ENCODE peak calls at places on chromosomes 6 and 20, in six cellular contexts. M is heart right ventricle, E is body of pancreas, F is cardiac muscle cell, V is coronary artery, N is suprapubic skin. W is an unnamed sample.

GRCh38 chr6:118377711-118378414 is 170.2 kb upstream of the PLN start:
- DNase-seq in V (no peak), M (peak; percentile 51), N (no peak), F (no peak), E (peak; percentile 40), W (no peak)

GRCh38 chr20:12975833-12976608 is 32.8 kb upstream of the SPTLC3 start:
- DNase-seq in N (no peak), V (no peak), M (no peak), E (no peak), F (no peak), W (no peak)

GRCh38 chr6:90294614-90294988 is 2.0 kb downstream of the BACH2 start:
- DNase-seq in N (no peak), M (no peak), E (no peak), F (peak; percentile 35), V (no peak), W (no peak)

GRCh38 chr6:157269261-157269794 is 54.0 kb downstream of the TMEM242 start:
- DNase-seq in V (peak; percentile 82), F (no peak), N (peak; percentile 84), E (peak; percentile 48), M (peak; percentile 89), W (peak; percentile 92)

GRCh38 chr6:39451831-39452230 is 129.3 kb upstream of the KCNK16 start:
- DNase-seq in F (no peak), N (no peak), V (no peak), E (no peak), M (no peak), W (no peak)

GRCh38 chr6:110404602-110405001 is 10.8 kb downstream of the DDO start:
- DNase-seq in N (no peak), E (no peak), M (no peak), V (no peak), F (peak; percentile 25), W (no peak)

GRCh38 chr6:37381579-37381978 is 27.8 kb downstream of the RNF8 start:
- DNase-seq in M (no peak), F (peak; percentile 93), E (peak; percentile 63), V (no peak), N (no peak), W (no peak)

GRCh38 chr6:156563710-156564109 is 213.5 kb upstream of the ARID1B start:
- DNase-seq in N (no peak), V (no peak), M (no peak), F (peak; percentile 8), E (no peak), W (no peak)

GRCh38 chr20:2358006-2358405 is 22.7 kb upstream of the TGM6 start:
- DNase-seq in E (no peak), M (no peak), F (no peak), V (no peak), N (no peak), W (no peak)

GRCh38 chr20:3728876-3729275 is 3.6 kb upstream of the HSPA12B start:
- DNase-seq in F (no peak), V (no peak), M (no peak), N (no peak), E (no peak), W (peak; percentile 54)

GRCh38 chr6:124792386-124792785 is 169.9 kb upstream of the RNF217 start:
- DNase-seq in V (no peak), N (no peak), E (no peak), F (no peak), M (no peak), W (no peak)

GRCh38 chr6:165119231-165120020 is 190.0 kb downstream of the C6orf118 start:
- DNase-seq in N (no peak), M (no peak), F (no peak), V (no peak), E (no peak), W (no peak)

GRCh38 chr6:110476046-110476849 is at the start of gene SLC22A16:
- DNase-seq in N (no peak), M (no peak), E (peak; percentile 9), V (no peak), F (no peak), W (no peak)

GRCh38 chr6:32045811-32046449 is 7.7 kb downstream of the CYP21A2 start:
- DNase-seq in V (no peak), N (no peak), E (no peak), F (no peak), M (no peak), W (no peak)

GRCh38 chr6:112116215-112116614 is 28.8 kb downstream of the FAM229B start:
- DNase-seq in M (no peak), E (no peak), F (no peak), V (no peak), N (no peak), W (no peak)

GRCh38 chr6:2432258-2432657 is 186.9 kb upstream of the GMDS start:
- DNase-seq in E (no peak), M (no peak), V (no peak), N (no peak), F (no peak), W (peak; percentile 93)

GRCh38 chr6:68575765-68576439 is 59.2 kb upstream of the ADGRB3 start:
- DNase-seq in V (no peak), E (peak; percentile 62), N (no peak), F (peak; percentile 30), M (no peak), W (peak; percentile 3)

GRCh38 chr20:46308258-46309157 is at the start of gene CDH22:
- DNase-seq in E (peak; percentile 63), F (peak; percentile 70), M (peak; percentile 23), N (no peak), V (no peak), W (peak; percentile 95)

GRCh38 chr20:50085481-50086365 is 27.2 kb downstream of the UBE2V1 start:
- DNase-seq in V (no peak), M (peak; percentile 46), E (peak; percentile 28), N (peak; percentile 76), F (peak; percentile 81), W (peak; percentile 86)

GRCh38 chr20:259991-260390 is 2.5 kb downstream of the DEFB132 start:
- DNase-seq in E (no peak), N (no peak), F (no peak), M (no peak), V (no peak), W (no peak)

GRCh38 chr6:84979541-84979940 is 215.1 kb upstream of the TBX18 start:
- DNase-seq in V (no peak), M (no peak), N (no peak), F (no peak), E (no peak), W (no peak)

GRCh38 chr20:50758469-50758868 is 27.1 kb downstream of the PARD6B start:
- DNase-seq in E (no peak), F (no peak), V (no peak), N (no peak), M (no peak), W (no peak)

GRCh38 chr6:104940881-104941693 is 15.8 kb upstream of the LIN28B start:
- DNase-seq in V (no peak), E (peak; percentile 16), M (no peak), N (no peak), F (peak; percentile 88), W (peak; percentile 90)

GRCh38 chr20:62739067-62739466 is 30.4 kb downstream of the NTSR1 start:
- DNase-seq in V (no peak), F (no peak), N (peak; percentile 77), E (peak; percentile 2), M (no peak), W (no peak)

GRCh38 chr6:169229611-169230321 is 23.9 kb downstream of the THBS2 start:
- DNase-seq in N (no peak), F (no peak), E (no peak), M (no peak), V (peak; percentile 68), W (no peak)

GRCh38 chr20:62025832-62026563 is 39.7 kb downstream of the TAF4 start:
- DNase-seq in F (peak; percentile 49), N (no peak), M (peak; percentile 63), V (no peak), E (peak; percentile 58), W (peak; percentile 91)

GRCh38 chr20:32810941-32811340 is 8.8 kb upstream of the MAPRE1 start:
- DNase-seq in F (no peak), E (no peak), N (no peak), M (no peak), V (no peak), W (no peak)

GRCh38 chr20:32808438-32808837 is 11.3 kb upstream of the MAPRE1 start:
- DNase-seq in N (no peak), M (no peak), F (no peak), E (no peak), V (no peak), W (no peak)

GRCh38 chr20:32809907-32810306 is 9.8 kb upstream of the MAPRE1 start:
- DNase-seq in M (no peak), F (no peak), E (no peak), N (no peak), V (no peak), W (no peak)

GRCh38 chr20:32807706-32808105 is 12.0 kb upstream of the MAPRE1 start:
- DNase-seq in F (peak; percentile 88), E (no peak), N (no peak), M (no peak), V (no peak), W (no peak)

GRCh38 chr20:32811886-32812285 is 7.9 kb upstream of the MAPRE1 start:
- DNase-seq in F (no peak), E (no peak), N (no peak), M (no peak), V (no peak), W (no peak)
- H3K27ac ChIP-seq in F (no peak overlapping the region), E (no peak overlapping the region), N (no peak overlapping the region), M (no peak overlapping the region), V (no peak overlapping the region), W (no peak overlapping the region)

GRCh38 chr6:16857969-16858592 is 96.8 kb upstream of the ATXN1 start:
- DNase-seq in F (no peak), M (no peak), E (no peak), V (no peak), N (no peak), W (no peak)
- TF ChIP-seq CTCF in F (no peak), M (no peak), E (no peak), V (no peak), N (no peak), W (no peak)

DNA sequence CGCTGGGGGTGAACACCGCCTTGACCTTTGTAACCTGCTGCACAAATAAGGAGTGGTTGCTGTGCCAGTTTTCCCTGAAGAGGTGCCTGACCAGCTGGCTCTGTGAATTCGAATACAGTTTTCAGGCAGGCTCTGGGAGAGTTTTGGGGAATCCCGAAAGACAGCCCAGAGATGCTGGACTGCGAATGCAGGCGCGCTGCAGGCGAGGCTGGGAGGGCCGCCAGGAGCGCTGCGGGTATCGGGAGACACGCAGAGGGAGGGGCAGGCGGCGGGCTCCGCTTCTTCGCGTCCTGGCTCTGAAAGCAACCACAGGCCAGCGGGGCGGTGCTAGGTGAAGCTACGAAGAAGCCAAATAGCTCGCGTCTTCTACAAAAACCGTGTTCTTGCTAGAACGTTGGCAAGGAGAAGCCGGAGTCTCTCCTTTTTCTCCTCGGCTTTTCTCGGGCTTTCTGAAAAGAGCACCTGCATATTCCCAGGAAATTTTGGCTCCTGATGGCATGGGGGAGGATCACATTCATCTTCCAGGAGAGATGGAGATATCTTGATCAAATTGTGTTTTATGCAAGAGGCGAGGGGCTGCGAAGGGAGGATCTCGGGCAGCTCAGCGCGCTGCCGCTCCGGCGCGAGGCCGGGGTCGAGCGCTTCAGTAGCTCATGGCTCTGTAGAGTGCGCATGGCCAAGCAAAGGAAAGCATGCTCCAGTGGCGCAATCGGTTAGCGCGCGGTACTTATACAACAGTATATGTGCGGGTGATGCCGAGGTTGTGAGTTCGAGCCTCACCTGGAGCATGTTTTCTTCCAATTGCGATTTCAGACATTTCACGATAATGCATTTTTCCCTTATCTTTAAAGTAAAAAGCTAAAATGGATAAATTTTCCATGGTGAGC is 158.1 kb upstream of the ZNF184 start:
- DNase-seq in M (no peak), V (no peak), F (peak; percentile 78), E (peak; percentile 47), N (no peak), W (peak; percentile 60)
- H3K4me3 ChIP-seq in M (peak overlapping the region; percentile 18), V (peak overlapping the region; percentile 45), F (peak overlapping the region; percentile 54), E (no peak overlapping the region), N (peak overlapping the region; percentile 31), W (peak overlapping the region; percentile 70)

GRCh38 chr20:45189861-45190260 is 15.2 kb downstream of the PI3 start:
- DNase-seq in M (no peak), V (no peak), N (no peak), E (no peak), F (no peak), W (no peak)
- H3K27ac ChIP-seq in M (no peak overlapping the region), V (no peak overlapping the region), N (no peak overlapping the region), E (no peak overlapping the region), F (no peak overlapping the region), W (no peak overlapping the region)